ENCODE peak calls at places on chromosome 4, in seven cellular contexts. A is left lung, F is HCT116, C is kidney, N is suprapubic skin, O is lung, L is pancreas. V is an unnamed sample.

GRCh38 chr4:173273956-173274355 is 60.2 kb downstream of the HMGB2 start:
- DNase-seq in A (no peak), F (no peak), C (no peak), N (no peak), O (no peak), L (no peak), V (no peak)

GRCh38 chr4:69749771-69750170 is 10.6 kb downstream of the SULT1B1 start:
- DNase-seq in A (no peak), F (no peak), C (no peak), N (no peak), O (no peak), L (no peak), V (no peak)

GRCh38 chr4:87353592-87353991 is 30.9 kb upstream of the HSD17B13 start:
- DNase-seq in A (no peak), F (peak; percentile 7), C (no peak), N (no peak), O (peak; percentile 43), L (peak; percentile 38), V (peak; percentile 81)

GRCh38 chr4:13704761-13705160 is 77.2 kb upstream of the BOD1L1 start:
- DNase-seq in A (no peak), F (no peak), C (no peak), N (no peak), O (no peak), L (no peak), V (no peak)

GRCh38 chr4:22047793-22048192 is 99.2 kb upstream of the KCNIP4 start:
- DNase-seq in A (no peak), F (no peak), C (no peak), N (no peak), O (no peak), L (no peak), V (no peak)

GRCh38 chr4:60744767-60745166 is 455.4 kb upstream of the ADGRL3 start:
- DNase-seq in A (no peak), F (no peak), C (no peak), N (no peak), O (no peak), L (no peak), V (peak; percentile 61)

GRCh38 chr4:24777528-24777927 is 17.8 kb upstream of the SOD3 start:
- DNase-seq in A (no peak), F (no peak), C (no peak), N (no peak), O (no peak), L (no peak), V (no peak)

GRCh38 chr4:54400802-54401201 is 171.7 kb downstream of the PDGFRA start:
- DNase-seq in A (peak; percentile 36), F (no peak), C (no peak), N (no peak), O (no peak), L (no peak), V (no peak)

GRCh38 chr4:77193511-77194236 is 36.7 kb downstream of the CCNG2 start:
- DNase-seq in A (peak; percentile 77), F (no peak), C (peak; percentile 72), N (peak; percentile 70), O (peak; percentile 70), L (peak; percentile 33), V (peak; percentile 92)

GRCh38 chr4:176792348-176793059 is at the start of gene VEGFC:
- DNase-seq in A (peak; percentile 45), F (no peak), C (peak; percentile 75), N (peak; percentile 77), O (peak; percentile 44), L (peak; percentile 29), V (peak; percentile 87)

GRCh38 chr4:150007512-150007911 is 70.7 kb upstream of the DCLK2 start:
- DNase-seq in A (no peak), F (peak; percentile 13), C (no peak), N (no peak), O (no peak), L (no peak), V (no peak)

GRCh38 chr4:157035471-157035870 is 40.5 kb upstream of the GLRB start:
- DNase-seq in A (no peak), F (no peak), C (no peak), N (no peak), O (no peak), L (no peak), V (no peak)

GRCh38 chr4:160546201-160546600 is 1443.3 kb downstream of the RAPGEF2 start:
- DNase-seq in A (no peak), F (no peak), C (no peak), N (no peak), O (no peak), L (no peak), V (no peak)

GRCh38 chr4:108337923-108338322 is 169.2 kb upstream of the LEF1 start:
- DNase-seq in A (no peak), F (no peak), C (no peak), N (no peak), O (no peak), L (no peak), V (no peak)

GRCh38 chr4:121199742-121200561 is 35.8 kb upstream of the TNIP3 start:
- DNase-seq in A (no peak), F (no peak), C (no peak), N (no peak), O (no peak), L (no peak), V (no peak)

GRCh38 chr4:165204462-165204830 is 2.9 kb upstream of the KLHL2 start:
- DNase-seq in A (no peak), F (no peak), C (no peak), N (no peak), O (no peak), L (no peak), V (no peak)

GRCh38 chr4:89556596-89557305 is 249.2 kb upstream of the GPRIN3 start:
- DNase-seq in A (no peak), F (no peak), C (no peak), N (no peak), O (no peak), L (no peak), V (no peak)

GRCh38 chr4:10008208-10009005 is 12.9 kb downstream of the SLC2A9 start:
- DNase-seq in A (no peak), F (no peak), C (no peak), N (no peak), O (no peak), L (no peak), V (no peak)

GRCh38 chr4:60133414-60133813 is 1066.7 kb upstream of the ADGRL3 start:
- DNase-seq in A (no peak), F (no peak), C (no peak), N (no peak), O (no peak), L (no peak), V (no peak)

DNA sequence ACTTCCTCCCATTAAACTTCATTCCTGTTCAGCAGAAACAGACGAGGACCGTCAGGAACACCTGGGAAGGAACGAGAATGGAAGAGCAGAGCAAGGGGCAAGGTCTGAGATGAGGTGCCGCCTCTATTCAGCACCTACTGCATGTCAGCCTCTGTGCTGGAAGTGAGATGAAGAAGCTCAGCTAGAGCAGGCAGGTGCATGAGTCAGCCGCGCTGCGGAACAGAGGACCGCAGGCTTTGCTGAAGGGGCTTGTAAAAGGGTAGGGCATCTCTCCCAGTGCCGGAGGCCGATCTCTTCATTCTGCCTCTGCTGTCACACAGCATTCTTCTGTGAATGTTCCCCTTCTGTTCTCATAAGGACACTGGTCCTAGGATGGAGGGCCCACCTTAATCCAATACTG is 6.1 kb upstream of the ABLIM2 start:
- DNase-seq in A (no peak), F (no peak), C (no peak), N (no peak), O (no peak), L (no peak), V (no peak)
- H3K4me1 ChIP-seq in A (peaks cover 9% of the 10 kb centered on the region), F (peaks cover 2% of the 10 kb centered on the region), C (peaks cover 7% of the 10 kb centered on the region), N (peaks cover 18% of the 10 kb centered on the region), O (peaks cover 7% of the 10 kb centered on the region), L (no peaks in the 10 kb centered on the region), V (no peaks in the 10 kb centered on the region)

DNA sequence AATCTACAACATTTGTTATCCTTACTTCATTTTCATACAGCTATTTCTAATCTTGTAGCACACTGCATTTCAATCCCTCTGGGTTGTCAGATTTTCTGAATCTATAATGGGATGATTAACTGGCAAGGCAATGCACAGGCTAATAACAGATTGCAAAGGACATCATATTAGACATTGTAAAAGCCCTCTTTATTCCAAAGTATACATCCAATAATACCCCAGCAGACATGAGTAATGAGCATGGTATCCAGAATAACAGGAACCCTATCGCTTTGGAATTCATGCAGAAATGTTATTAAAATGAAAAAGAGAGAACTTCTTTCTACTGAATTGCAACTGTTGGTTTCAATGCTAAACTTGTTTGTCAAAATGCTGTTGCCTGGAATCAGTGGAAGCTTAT is 122.9 kb downstream of the C4orf33 start:
- DNase-seq in A (no peak), F (no peak), C (no peak), N (no peak), O (no peak), L (no peak), V (no peak)
- H3K4me3 ChIP-seq in A (no peak overlapping the region), F (no peak overlapping the region), C (no peak overlapping the region), N (no peak overlapping the region), O (no peak overlapping the region), L (no peak overlapping the region), V (no peak overlapping the region)

DNA sequence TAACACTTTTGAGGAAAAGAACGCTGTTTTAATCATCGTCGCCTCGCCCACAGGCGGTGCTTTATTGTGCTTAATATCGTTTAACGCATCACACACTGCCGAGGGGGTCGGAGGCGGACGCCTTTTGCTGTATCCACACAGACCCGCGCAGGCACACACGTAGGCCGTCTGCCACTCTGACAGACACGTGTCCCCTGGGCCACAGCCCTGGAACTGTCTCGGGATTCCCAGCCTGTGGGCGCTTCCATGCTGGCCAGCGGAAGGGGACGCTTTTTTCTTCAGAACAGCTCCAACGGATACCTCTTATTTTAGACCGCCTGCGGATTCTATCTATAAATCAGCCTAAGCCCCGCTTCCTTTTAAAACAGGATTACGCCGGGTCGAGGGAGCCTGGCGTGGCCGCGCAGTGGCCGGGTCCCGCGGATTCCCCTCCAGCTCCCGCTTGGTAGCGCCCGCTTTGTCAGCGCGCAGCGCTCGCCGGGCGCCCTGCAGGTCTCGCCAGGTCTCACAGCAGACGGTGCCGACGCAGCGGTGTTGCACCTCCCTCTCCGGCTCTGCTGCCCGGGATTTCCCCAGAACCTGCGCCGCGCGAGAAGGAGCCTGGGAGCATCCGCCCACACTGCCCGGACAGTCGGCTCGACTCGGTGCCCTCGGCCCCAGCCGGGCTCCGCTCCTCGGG is at the start of gene NOCT:
- DNase-seq in A (peak; percentile 93), F (peak; percentile 82), C (peak; percentile 96), N (peak; percentile 93), O (peak; percentile 90), L (peak; percentile 94), V (peak; percentile 93)
- TF ChIP-seq CTCF in A (peak; percentile 40), F (no peak), C (peak; percentile 38), N (no peak), O (no peak), L (no peak), V (peak; percentile 15)

DNA sequence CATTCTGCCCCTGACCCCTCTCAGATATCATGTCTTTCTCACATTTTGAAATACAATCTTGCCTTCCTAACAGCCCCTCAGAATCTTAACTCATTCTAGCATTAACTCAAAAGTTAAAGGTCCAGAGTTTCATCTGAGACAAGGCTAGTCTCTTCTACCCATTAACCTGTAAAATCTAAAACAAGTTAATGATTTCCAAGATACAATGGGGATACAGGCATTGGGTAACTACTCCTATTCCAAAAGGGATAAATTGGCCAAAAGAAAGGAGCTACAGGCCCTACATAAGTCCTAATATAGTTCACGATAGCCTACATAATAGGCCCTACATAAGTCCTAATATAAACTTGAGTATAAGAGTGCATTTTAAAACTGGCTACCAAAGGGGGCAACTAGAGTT is 18.9 kb downstream of the ADH6 start:
- DNase-seq in A (no peak), F (no peak), C (no peak), N (no peak), O (no peak), L (no peak), V (no peak)
- H3K4me1 ChIP-seq in A (no peaks in the 10 kb centered on the region), F (no peaks in the 10 kb centered on the region), C (peaks cover 6% of the 10 kb centered on the region), N (peaks cover 26% of the 10 kb centered on the region), O (no peaks in the 10 kb centered on the region), L (no peaks in the 10 kb centered on the region), V (no peaks in the 10 kb centered on the region)